ENCODE peak calls at places on chromosome 13, in five cellular contexts. L, D, O, C and R are unnamed samples.

GRCh38 chr13:75139291-75139690 is 342.7 kb downstream of the TBC1D4 start:
- DNase-seq in D (no peak), C (peak), O (no peak), L (no peak), R (no peak)

GRCh38 chr13:79406597-79406908 is 498 bp upstream of the RBM26 start:
- DNase-seq in D (no peak), C (no peak), L (no peak), O (no peak), R (no peak)

GRCh38 chr13:93254775-93255174 is 28.2 kb downstream of the GPC6 start:
- DNase-seq in D (no peak), L (no peak), C (no peak), O (no peak), R (no peak)

GRCh38 chr13:97753942-97754670 is 199.4 kb upstream of the IPO5 start:
- DNase-seq in C (no peak), D (no peak), O (no peak), L (no peak), R (no peak)

GRCh38 chr13:51845574-51846318 is 769 bp upstream of the TMEM272 start:
- DNase-seq in D (no peak), O (no peak), L (no peak), C (no peak), R (no peak)

GRCh38 chr13:30972888-30973377 is 40.5 kb downstream of the TEX26 start:
- DNase-seq in L (no peak), C (peak), O (no peak), D (no peak), R (no peak)

GRCh38 chr13:27465611-27466010 is 15.2 kb upstream of the MTIF3 start:
- DNase-seq in L (no peak), D (no peak), C (no peak), O (no peak), R (no peak)

GRCh38 chr13:51229731-51230130 is 7.5 kb downstream of the FAM124A start:
- DNase-seq in D (no peak), C (no peak), O (no peak), L (no peak), R (no peak)

GRCh38 chr13:82634946-82635345 is 1247.3 kb downstream of the SLITRK1 start:
- DNase-seq in D (no peak), L (no peak), O (no peak), C (peak), R (no peak)

GRCh38 chr13:83151308-83151660 is 731.0 kb downstream of the SLITRK1 start:
- DNase-seq in D (no peak), C (no peak), L (no peak), O (no peak), R (no peak)

GRCh38 chr13:43663474-43664090 is 123.2 kb downstream of the ENOX1 start:
- DNase-seq in C (peak), L (no peak), O (no peak), D (no peak), R (no peak)

GRCh38 chr13:63636231-63636993 is 2220.8 kb upstream of the PCDH20 start:
- DNase-seq in O (no peak), C (peak), L (no peak), D (peak), R (no peak)

GRCh38 chr13:75195479-75196111 is 286.4 kb downstream of the TBC1D4 start:
- DNase-seq in L (no peak), O (no peak), C (no peak), D (no peak), R (no peak)

GRCh38 chr13:77291779-77292178 is 35.1 kb downstream of the MYCBP2 start:
- DNase-seq in D (no peak), L (no peak), C (no peak), O (no peak), R (no peak)

GRCh38 chr13:92807343-92807742 is 419.3 kb upstream of the GPC6 start:
- DNase-seq in O (no peak), D (no peak), C (no peak), L (no peak), R (no peak)

GRCh38 chr13:113118328-113119021 is 4.1 kb upstream of the F10 start:
- DNase-seq in L (no peak), C (no peak), D (no peak), O (no peak), R (no peak)

GRCh38 chr13:100887729-100888151 is 213.1 kb upstream of the TMTC4 start:
- DNase-seq in O (no peak), D (no peak), C (peak), L (no peak), R (no peak)

GRCh38 chr13:113456116-113456702 is 2.9 kb upstream of the ADPRHL1 start:
- DNase-seq in L (no peak), D (no peak), C (no peak), O (no peak), R (no peak)

GRCh38 chr13:113458218-113459065 is 5.2 kb upstream of the ADPRHL1 start:
- DNase-seq in D (no peak), L (no peak), O (no peak), C (no peak), R (no peak)

GRCh38 chr13:48297131-48297786 is 6.3 kb upstream of the RB1 start:
- DNase-seq in O (no peak), C (no peak), D (no peak), L (no peak), R (no peak)

GRCh38 chr13:95957331-95957730 is 95.9 kb downstream of the UGGT2 start:
- DNase-seq in D (no peak), C (no peak), O (no peak), L (no peak), R (no peak)

GRCh38 chr13:99009987-99010551 is 32.2 kb upstream of the DOCK9 start:
- DNase-seq in L (no peak), C (no peak), D (no peak), O (no peak), R (no peak)

GRCh38 chr13:45782327-45783045 is 69.1 kb downstream of the SIAH3 start:
- DNase-seq in O (no peak), D (no peak), C (no peak), L (no peak), R (no peak)

GRCh38 chr13:23350009-23350408 is 83.5 kb downstream of the SACS start:
- DNase-seq in C (no peak), L (no peak), D (no peak), O (no peak), R (no peak)

GRCh38 chr13:41802684-41803554 is 158.0 kb downstream of the VWA8 start:
- DNase-seq in O (no peak), L (peak), D (no peak), C (peak), R (no peak)

GRCh38 chr13:25490236-25490635 is 118.5 kb downstream of the ATP8A2 start:
- DNase-seq in D (no peak), O (no peak), C (no peak), L (no peak), R (no peak)

GRCh38 chr13:44844786-44845185 is 144.5 kb downstream of the NUFIP1 start:
- DNase-seq in C (no peak), D (no peak), L (no peak), O (no peak), R (no peak)

GRCh38 chr13:23020246-23020843 is 160.4 kb upstream of the SGCG start:
- DNase-seq in O (no peak), L (peak), C (peak), D (peak), R (peak)

GRCh38 chr13:73849292-73849691 is 284.9 kb downstream of the KLF12 start:
- DNase-seq in D (peak), L (no peak), O (no peak), C (peak), R (peak)

GRCh38 chr13:108154421-108154858 is 60.9 kb downstream of the LIG4 start:
- DNase-seq in O (no peak), L (no peak), D (no peak), C (peak), R (no peak)

GRCh38 chr13:102461302-102461701 is 59.5 kb upstream of the FGF14 start:
- DNase-seq in L (no peak), O (no peak), C (no peak), D (no peak), R (no peak)

GRCh38 chr13:51241720-51242119 is 19.5 kb downstream of the FAM124A start:
- DNase-seq in O (no peak), L (no peak), C (no peak), D (no peak), R (no peak)

GRCh38 chr13:35502456-35502855 is 26.0 kb upstream of the MAB21L1 start:
- DNase-seq in O (no peak), L (no peak), D (no peak), C (no peak), R (no peak)